ENCODE peak calls at places on chromosomes 13 and 19, in four cellular contexts. L is effector memory CD4-positive, alpha-beta T cell; G is GM23338; Y is H9. K is an unnamed sample.

GRCh38 chr13:48118025-48118424 is 23.1 kb upstream of the MED4 start:
- DNase-seq in G (no peak), L (no peak), Y (no peak), K (no peak)

GRCh38 chr13:28161370-28161769 is 23.0 kb downstream of the PAN3 start:
- DNase-seq in L (no peak), Y (peak), G (peak), K (no peak)

GRCh38 chr19:47542030-47542475 is 27.2 kb upstream of the NAPA start:
- DNase-seq in L (no peak), G (no peak), Y (no peak), K (no peak)

GRCh38 chr13:49298903-49299605 is 51.3 kb downstream of the CDADC1 start:
- DNase-seq in Y (no peak), L (no peak), G (no peak), K (no peak)

GRCh38 chr13:60396008-60396782 is 825 bp upstream of the TDRD3 start:
- DNase-seq in Y (peak), L (peak), G (peak), K (peak)

GRCh38 chr13:71067164-71067815 is 799.7 kb downstream of the DACH1 start:
- DNase-seq in G (peak), L (no peak), Y (no peak), K (no peak)

GRCh38 chr19:11560404-11560988 is 1.5 kb upstream of the ELOF1 start:
- DNase-seq in L (peak), G (peak), Y (peak), K (no peak)

GRCh38 chr19:9741476-9742171 is 26.9 kb downstream of the ZNF846 start:
- DNase-seq in L (no peak), Y (no peak), G (no peak), K (no peak)

GRCh38 chr13:99122171-99122570 is 78.5 kb upstream of the UBAC2 start:
- DNase-seq in Y (no peak), G (no peak), L (no peak), K (no peak)

GRCh38 chr13:99124695-99125334 is 75.8 kb upstream of the UBAC2 start:
- DNase-seq in L (no peak), G (no peak), Y (no peak), K (no peak)

GRCh38 chr13:99124046-99124400 is 76.6 kb upstream of the UBAC2 start:
- DNase-seq in Y (no peak), L (no peak), G (no peak), K (no peak)

GRCh38 chr13:99125335-99125915 is 75.2 kb upstream of the UBAC2 start:
- DNase-seq in L (no peak), Y (no peak), G (no peak), K (no peak)

GRCh38 chr13:99123101-99124045 is 77.3 kb upstream of the UBAC2 start:
- DNase-seq in L (no peak), G (no peak), Y (no peak), K (no peak)
- H3K27ac ChIP-seq in L (no peak), G (no peak), Y (no peak), K (no peak)

DNA sequence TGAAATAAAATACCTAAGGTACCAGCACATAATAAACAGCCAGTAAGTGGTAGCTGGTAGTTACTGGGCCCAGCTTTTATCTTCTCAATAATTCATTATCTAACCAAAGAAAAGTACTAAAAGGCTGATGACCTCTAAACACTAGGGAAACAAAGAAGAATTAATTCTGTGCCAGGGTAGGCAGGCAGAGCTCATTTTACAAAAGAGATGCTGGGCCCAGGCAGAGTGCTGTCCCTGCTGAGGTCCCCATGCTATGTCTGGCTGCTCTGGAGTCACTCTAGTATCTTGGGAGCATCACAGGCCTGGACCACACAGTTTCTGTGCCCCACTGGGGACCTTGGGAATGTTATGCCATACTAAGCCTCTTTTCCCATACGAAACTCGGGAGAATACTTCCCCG is 18.2 kb downstream of the ZNF507 start:
- DNase-seq in Y (no peak), L (no peak), G (no peak), K (no peak)
- H3K27ac ChIP-seq in Y (no peak), L (no peak), G (no peak), K (peak)

GRCh38 chr13:23921451-23921888 is 24.2 kb upstream of the C1QTNF9B start:
- DNase-seq in G (peak), L (no peak), Y (peak), K (no peak)

GRCh38 chr13:23922005-23922932 is 25.0 kb upstream of the C1QTNF9B start:
- DNase-seq in L (no peak), G (peak), Y (no peak), K (peak)

GRCh38 chr13:23918208-23918607 is 20.9 kb upstream of the C1QTNF9B start:
- DNase-seq in L (no peak), Y (no peak), G (no peak), K (no peak)

GRCh38 chr13:23915308-23915707 is 18.0 kb upstream of the C1QTNF9B start:
- DNase-seq in L (no peak), Y (no peak), G (no peak), K (no peak)

DNA sequence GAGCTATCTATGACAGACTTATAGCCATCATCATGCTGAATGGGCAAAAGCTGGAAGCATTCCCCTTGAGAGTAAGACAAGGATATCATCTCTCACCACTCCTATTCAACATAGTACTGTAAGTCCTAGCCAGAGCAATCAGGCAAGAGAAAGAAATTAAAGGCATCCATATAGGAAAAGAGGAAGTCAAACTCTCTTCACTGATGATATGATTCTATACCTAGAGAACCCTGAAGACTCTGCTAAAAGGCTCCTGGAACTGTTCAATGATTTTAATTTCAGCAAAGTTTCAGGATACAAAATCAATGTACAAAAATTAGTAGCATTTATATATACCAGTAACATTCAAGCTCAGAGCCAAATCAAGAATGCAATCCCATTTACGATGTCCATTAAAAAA is 21.7 kb upstream of the C1QTNF9B start:
- DNase-seq in L (no peak), G (no peak), Y (no peak), K (no peak)
- H3K27ac ChIP-seq in L (no peak), G (no peak), Y (no peak), K (no peak)

DNA sequence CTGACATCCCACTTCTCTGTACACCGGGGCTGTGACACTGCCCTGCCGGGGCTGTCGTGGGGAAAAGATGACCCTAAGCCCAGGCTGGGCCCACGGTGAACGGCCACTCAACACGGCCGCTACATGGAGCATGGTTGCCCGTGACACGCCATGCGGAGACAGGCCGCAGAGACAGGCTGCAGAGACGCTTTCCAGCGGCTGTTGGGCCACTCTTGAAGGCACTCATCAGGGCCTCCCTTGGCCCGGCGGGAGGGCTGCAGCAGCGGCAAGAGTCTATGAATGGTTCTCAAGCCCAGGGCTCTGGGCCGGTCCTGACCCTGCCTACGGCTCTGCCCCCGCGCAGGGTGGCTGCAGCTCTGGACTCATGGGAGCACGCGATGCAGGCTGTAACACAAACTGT is 22.1 kb downstream of the ADPRHL1 start:
- DNase-seq in L (no peak), Y (no peak), G (no peak), K (no peak)
- H3K27ac ChIP-seq in L (no peak), Y (no peak), G (no peak), K (no peak)

GRCh38 chr13:75417006-75417384 is 65.0 kb downstream of the TBC1D4 start:
- DNase-seq in Y (no peak), G (no peak), L (no peak), K (peak)
- H3K27ac ChIP-seq in Y (no peak), G (no peak), L (no peak), K (peak)

GRCh38 chr19:58471736-58472135 is 4.4 kb upstream of the ZNF446 start:
- DNase-seq in G (no peak), L (no peak), Y (peak), K (no peak)
- H3K27ac ChIP-seq in G (no peak), L (no peak), Y (no peak), K (no peak)

GRCh38 chr19:35936738-35937268 is 629 bp downstream of the LRFN3 start:
- DNase-seq in L (no peak), G (peak), Y (no peak), K (no peak)

GRCh38 chr19:35937345-35938281 is 1.4 kb downstream of the LRFN3 start:
- DNase-seq in G (no peak), Y (no peak), L (no peak), K (no peak)

GRCh38 chr19:35939307-35940077 is 3.3 kb downstream of the LRFN3 start:
- DNase-seq in L (no peak), G (no peak), Y (no peak), K (no peak)

GRCh38 chr19:35938282-35939224 is 2.4 kb downstream of the LRFN3 start:
- DNase-seq in Y (no peak), L (no peak), G (no peak), K (no peak)

DNA sequence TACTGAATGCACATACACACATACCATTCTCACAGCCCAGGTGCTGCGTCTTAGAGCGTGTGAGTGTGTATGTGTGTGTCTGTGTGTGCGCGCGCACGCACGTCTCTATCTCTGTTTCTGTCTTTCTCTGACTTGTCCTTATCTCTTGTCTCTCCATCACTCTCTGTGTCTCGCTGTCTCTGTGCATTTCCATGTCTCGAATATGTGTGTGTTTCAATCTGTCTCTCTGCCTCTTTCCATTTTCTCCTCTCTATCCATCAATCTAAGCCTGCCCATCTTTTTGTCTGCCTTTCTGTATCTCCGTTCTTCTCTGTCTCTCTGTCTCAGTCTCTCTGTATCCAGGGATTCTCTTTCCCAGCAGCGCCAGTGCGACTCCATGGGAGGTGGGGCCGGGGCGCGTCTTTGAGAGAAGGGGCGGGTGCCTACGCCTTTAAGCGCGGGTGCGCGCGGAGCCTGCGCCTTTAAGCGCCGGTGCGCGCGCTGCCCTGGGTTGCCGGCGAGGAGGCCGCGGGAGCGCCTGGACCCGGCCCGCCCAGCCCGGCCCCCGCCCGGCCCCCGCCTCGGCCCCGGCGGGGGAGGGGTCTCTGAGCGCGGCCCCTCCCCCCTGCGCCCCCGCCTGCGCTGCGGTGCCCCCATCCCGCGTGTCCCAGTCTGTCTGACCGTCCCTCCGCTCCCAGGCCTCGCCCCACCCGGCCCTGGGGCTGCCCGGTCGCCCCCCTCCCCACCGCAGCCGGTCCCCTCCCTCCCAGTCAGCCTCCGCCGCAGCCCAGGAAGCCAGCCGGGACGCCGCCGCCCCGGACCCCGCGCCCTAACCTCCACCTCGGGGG is at the start of gene LRFN3:
- DNase-seq in Y (peak), L (peak), G (peak), K (peak)
- H3K27ac ChIP-seq in Y (no peak), L (peak), G (no peak), K (peak)

GRCh38 chr19:43570174-43570791 is 5.0 kb downstream of the XRCC1 start:
- DNase-seq in G (peak), L (no peak), Y (no peak), K (no peak)
- H3K27ac ChIP-seq in G (peak), L (no peak), Y (no peak), K (no peak)

DNA sequence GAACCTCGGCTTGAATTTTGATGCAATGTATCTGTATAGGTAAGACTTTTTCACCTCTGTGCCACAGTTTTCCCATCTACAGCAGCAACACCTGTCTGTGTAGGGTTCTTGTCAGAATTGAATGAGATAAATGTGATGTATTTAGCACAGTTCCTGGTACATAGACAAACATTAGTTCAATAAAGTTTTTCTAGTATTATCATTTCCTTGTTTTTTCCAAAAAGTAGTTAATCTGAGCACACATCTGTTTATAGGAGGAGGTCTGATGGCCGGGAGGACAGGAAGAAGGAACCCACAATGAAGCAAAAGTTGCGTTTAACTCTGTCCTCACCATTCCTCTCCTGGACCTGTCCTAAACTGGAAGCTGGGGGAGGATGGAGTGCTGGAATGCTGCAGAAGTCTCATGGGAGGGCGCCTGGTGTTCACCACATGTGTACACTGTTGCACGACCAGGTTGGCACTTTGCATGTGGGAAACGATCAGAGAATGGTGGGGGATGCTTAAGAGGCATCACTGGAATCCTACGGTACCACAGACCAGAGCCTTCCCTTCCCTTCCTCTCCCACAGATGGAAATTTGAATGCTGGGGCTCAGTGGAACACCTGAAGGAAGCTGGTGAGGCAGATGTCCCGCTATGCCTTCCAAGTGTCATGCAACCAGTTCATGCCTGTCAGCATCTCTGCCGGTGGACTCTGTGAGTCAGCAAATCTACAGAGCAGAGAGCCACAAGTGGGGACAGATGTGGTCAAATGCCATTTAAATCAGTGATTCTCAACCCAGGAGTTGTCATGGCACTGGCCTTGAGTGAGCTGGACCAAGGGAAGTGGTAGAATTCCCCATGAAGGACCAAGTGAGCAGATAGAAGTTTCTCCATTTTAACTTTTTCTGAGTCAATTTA is 315.6 kb downstream of the DLEU7 start:
- DNase-seq in L (no peak), G (no peak), Y (no peak), K (no peak)
- H3K27ac ChIP-seq in L (no peak), G (no peak), Y (no peak), K (no peak)

K was measured in upper lobe of right lung.